ENCODE peak calls at places on chromosomes 13 and 19, in six cellular contexts. L, P, D, M, Z and V are unnamed samples.

GRCh38 chr13:51243832-51244231 is 21.6 kb downstream of the FAM124A start:
- DNase-seq in L (no peak), P (no peak), D (no peak), M (no peak), Z (no peak), V (no peak)

GRCh38 chr19:41218615-41219507 is at the start of gene AXL:
- DNase-seq in L (peak), P (peak), D (peak), M (peak), Z (peak), V (peak)

GRCh38 chr19:41225238-41226052 is 6.4 kb downstream of the AXL start:
- DNase-seq in L (peak), P (peak), D (peak), M (peak), Z (peak), V (peak)

GRCh38 chr19:52296773-52297600 is at the start of gene ZNF480:
- DNase-seq in L (peak), P (peak), D (peak), M (peak), Z (peak), V (peak)

GRCh38 chr19:49820125-49820524 is 2.0 kb downstream of the MED25 start:
- DNase-seq in L (peak), P (peak), D (no peak), M (no peak), Z (no peak), V (no peak)

GRCh38 chr13:37138169-37138568 is 32.7 kb upstream of the CSNK1A1L start:
- DNase-seq in L (no peak), P (no peak), D (peak), M (no peak), Z (no peak), V (no peak)

GRCh38 chr13:60396783-60397692 is at the start of gene TDRD3:
- DNase-seq in L (peak), P (peak), D (peak), M (peak), Z (peak), V (peak)

GRCh38 chr13:98761126-98761978 is 8.9 kb upstream of the SLC15A1 start:
- DNase-seq in L (no peak), P (peak), D (no peak), M (no peak), Z (no peak), V (no peak)

GRCh38 chr13:37109080-37109678 is 3.7 kb upstream of the CSNK1A1L start:
- DNase-seq in L (no peak), P (no peak), D (peak), M (no peak), Z (no peak), V (no peak)

GRCh38 chr19:15934332-15935078 is at the start of gene CYP4F11:
- DNase-seq in L (peak), P (peak), D (peak), M (peak), Z (peak), V (peak)

GRCh38 chr13:31007392-31007791 is 74.9 kb downstream of the TEX26 start:
- DNase-seq in L (no peak), P (no peak), D (no peak), M (no peak), Z (no peak), V (no peak)

GRCh38 chr13:30373727-30374126 is 48.6 kb upstream of the UBE2L5 start:
- DNase-seq in L (no peak), P (no peak), D (no peak), M (no peak), Z (peak), V (no peak)

GRCh38 chr19:30693179-30693578 is 321.0 kb downstream of the ZNF536 start:
- DNase-seq in L (no peak), P (no peak), D (no peak), M (no peak), Z (no peak), V (no peak)

GRCh38 chr13:28492527-28493367 is 2.2 kb downstream of the FLT1 start:
- DNase-seq in L (no peak), P (no peak), D (no peak), M (no peak), Z (no peak), V (no peak)

GRCh38 chr19:35216026-35216832 is 12.3 kb downstream of the FAM187B start:
- DNase-seq in L (no peak), P (no peak), D (no peak), M (no peak), Z (no peak), V (no peak)

GRCh38 chr13:103101902-103102301 is 35.7 kb upstream of the SLC10A2 start:
- DNase-seq in L (no peak), P (peak), D (no peak), M (no peak), Z (no peak), V (no peak)

GRCh38 chr19:40090256-40091204 is at the start of gene ZNF780A:
- DNase-seq in L (peak), P (peak), D (peak), M (peak), Z (peak), V (peak)

GRCh38 chr13:51451467-51452390 is 1.1 kb downstream of the INTS6 start:
- DNase-seq in L (peak), P (peak), D (peak), M (peak), Z (peak), V (peak)

GRCh38 chr13:59458908-59459579 is 704.7 kb downstream of the DIAPH3 start:
- DNase-seq in L (no peak), P (no peak), D (peak), M (no peak), Z (no peak), V (no peak)

GRCh38 chr19:2887391-2887914 is 13.3 kb upstream of the ZNF57 start:
- DNase-seq in L (no peak), P (no peak), D (peak), M (no peak), Z (peak), V (no peak)

GRCh38 chr13:52809310-52809769 is 39.1 kb downstream of the PCDH8 start:
- DNase-seq in L (peak), P (peak), D (peak), M (no peak), Z (no peak), V (peak)

GRCh38 chr13:33825083-33825482 is 7.1 kb downstream of the RFC3 start:
- DNase-seq in L (no peak), P (no peak), D (no peak), M (no peak), Z (no peak), V (no peak)

GRCh38 chr13:60351326-60351725 is 45.7 kb upstream of the TDRD3 start:
- DNase-seq in L (no peak), P (no peak), D (peak), M (no peak), Z (no peak), V (no peak)

DNA sequence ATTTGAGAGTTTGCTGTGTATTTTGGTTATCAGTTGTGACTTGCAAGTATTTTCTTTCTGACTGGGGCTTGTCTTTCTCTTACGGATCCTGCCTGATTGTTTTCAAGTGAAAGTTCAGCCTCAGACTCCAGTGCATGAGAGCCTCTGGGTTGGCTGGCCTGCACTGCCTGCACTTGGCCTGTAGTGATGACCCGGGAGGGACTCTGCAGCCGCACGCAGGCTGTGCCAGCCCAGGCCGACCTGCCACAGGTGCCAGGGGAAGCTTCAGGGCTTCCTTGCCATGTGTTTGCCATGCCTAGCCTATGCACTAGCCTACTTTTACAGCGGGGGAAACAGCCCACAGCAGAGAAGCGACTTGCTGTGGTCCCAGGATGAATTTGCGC is 77.0 kb downstream of the KDM4B start:
- DNase-seq in L (no peak), P (no peak), D (no peak), M (no peak), Z (no peak), V (peak)
- H3K27ac ChIP-seq in L (peak), P (peak), D (peak), M (peak), Z (peak), V (peak)

DNA sequence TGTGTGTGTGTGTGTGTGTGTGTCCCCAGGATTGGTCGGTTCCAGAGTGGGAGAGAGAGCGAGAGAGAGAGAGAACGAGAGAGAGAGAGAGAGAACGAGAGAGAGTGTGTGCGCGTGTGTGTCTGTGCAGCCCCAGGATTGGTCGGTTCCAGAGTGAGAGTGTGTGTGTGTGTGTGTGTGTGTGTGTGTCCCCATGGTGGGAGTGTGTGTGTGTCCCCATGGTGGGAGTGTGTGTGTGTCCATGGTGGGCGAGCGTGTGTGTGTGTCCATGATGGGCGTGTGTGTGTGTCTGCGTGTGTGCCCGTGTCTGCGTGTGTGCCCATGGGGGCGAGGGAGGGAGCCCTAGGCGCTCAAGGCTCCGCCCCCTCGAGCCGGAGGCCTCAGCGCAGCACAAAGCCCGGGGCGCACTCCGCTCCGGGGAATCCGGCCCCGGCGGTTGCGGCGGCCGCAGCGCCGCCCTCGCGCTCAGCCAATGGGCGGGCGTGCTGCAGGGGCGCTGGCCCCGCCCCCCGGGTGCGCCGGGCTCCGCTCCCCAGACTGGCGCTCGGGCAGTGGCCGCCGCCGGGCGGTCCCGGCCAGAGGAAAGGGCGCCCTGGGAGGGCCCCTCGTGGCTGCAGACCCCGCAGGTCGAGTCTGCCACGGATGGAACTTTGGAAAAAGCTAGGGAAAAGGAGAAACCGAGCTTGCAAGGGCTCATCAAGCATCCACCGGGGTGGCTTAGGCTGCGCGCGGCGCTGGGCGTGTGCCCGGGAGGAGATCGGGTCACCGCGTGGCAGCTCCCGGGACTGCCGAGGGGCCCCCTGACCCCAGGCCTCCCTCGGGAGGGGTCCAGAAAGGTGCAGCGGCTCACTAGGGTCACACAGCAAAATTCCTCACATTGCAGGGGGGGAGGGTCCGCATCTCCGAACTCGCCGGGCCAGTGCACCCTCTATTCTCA is 96.2 kb downstream of the INSR start:
- DNase-seq in L (peak), P (peak), D (peak), M (peak), Z (peak), V (peak)
- TF ChIP-seq CTCF in L (peak), P (no peak), D (no peak), M (peak), Z (peak), V (no peak)

DNA sequence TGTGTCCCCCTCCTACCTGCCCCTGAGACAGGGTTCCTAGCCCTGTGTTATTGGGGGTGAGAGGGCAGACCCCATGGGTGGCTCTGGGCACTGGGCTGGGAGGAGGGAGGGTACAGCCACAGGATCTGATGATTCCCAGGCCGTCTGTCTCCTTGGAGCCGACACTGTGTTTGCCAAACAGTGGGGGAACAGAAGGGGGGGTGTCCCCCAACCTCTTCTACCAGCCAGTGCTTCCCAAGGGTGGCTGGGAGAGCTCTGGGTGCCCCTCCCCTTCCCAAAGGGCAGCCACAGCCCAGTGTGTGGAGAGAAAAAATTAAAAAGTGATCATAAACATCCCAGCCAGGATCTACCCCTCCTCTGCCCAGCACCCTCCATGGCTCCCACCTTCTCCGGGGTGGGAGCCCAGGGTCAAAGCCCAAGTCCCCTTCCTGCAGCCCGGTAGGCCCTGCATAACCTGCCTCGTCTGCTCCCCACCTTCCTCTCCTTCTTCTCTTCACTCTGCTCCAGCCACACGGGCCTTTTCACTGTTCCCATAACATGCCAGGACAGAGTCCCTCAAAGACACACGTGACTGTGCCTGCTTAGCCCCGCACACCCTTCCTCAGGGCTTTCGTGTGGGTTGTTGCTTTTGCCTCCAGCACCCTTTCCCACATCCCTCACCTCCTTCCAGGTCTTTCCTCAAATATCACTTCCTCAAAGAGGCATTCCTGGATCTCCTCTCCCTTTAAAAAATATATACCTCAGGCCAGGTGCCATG is 1.4 kb upstream of the PLIN4 start:
- DNase-seq in L (no peak), P (no peak), D (no peak), M (no peak), Z (no peak), V (no peak)
- H3K4me3 ChIP-seq in L (no peak), P (no peak), D (no peak), M (no peak), Z (no peak), V (no peak)

GRCh38 chr19:14150041-14150769 is 13.8 kb upstream of the ASF1B start:
- DNase-seq in L (no peak), P (no peak), D (no peak), M (no peak), Z (no peak), V (no peak)

GRCh38 chr19:14147797-14148605 is 11.6 kb upstream of the ASF1B start:
- DNase-seq in L (peak), P (peak), D (peak), M (peak), Z (peak), V (peak)

GRCh38 chr19:14149011-14149410 is 12.6 kb upstream of the ASF1B start:
- DNase-seq in L (no peak), P (no peak), D (no peak), M (no peak), Z (no peak), V (peak)

GRCh38 chr19:14150770-14151661 is 14.6 kb upstream of the ASF1B start:
- DNase-seq in L (no peak), P (no peak), D (no peak), M (no peak), Z (no peak), V (no peak)

GRCh38 chr19:14149509-14149994 is 13.2 kb upstream of the ASF1B start:
- DNase-seq in L (no peak), P (peak), D (no peak), M (peak), Z (peak), V (peak)
- H3K27ac ChIP-seq in L (peak), P (peak), D (no peak), M (peak), Z (peak), V (peak)